ENCODE peak calls at places on chromosomes 11 and 22, in six cellular contexts. R, I, Y, J, E and B are unnamed samples.

GRCh38 chr11:69361048-69361447 is 67.1 kb downstream of the MYEOV start:
- DNase-seq in R (peak; percentile 72), I (no peak), Y (peak; percentile 0), J (no peak), E (no peak), B (no peak)

GRCh38 chr11:102111787-102112653 is 1.8 kb downstream of the YAP1 start:
- DNase-seq in R (no peak), I (peak; percentile 73), Y (peak; percentile 53), J (peak; percentile 93), E (peak; percentile 89), B (peak; percentile 96)

GRCh38 chr11:75338516-75339218 is 12.8 kb downstream of the ARRB1 start:
- DNase-seq in R (no peak), I (peak; percentile 91), Y (no peak), J (peak; percentile 14), E (no peak), B (peak; percentile 67)

GRCh38 chr11:87859583-87859982 is 315.7 kb downstream of the RAB38 start:
- DNase-seq in R (no peak), I (no peak), Y (no peak), J (peak; percentile 34), E (no peak), B (peak; percentile 85)

GRCh38 chr11:111355956-111356659 is 23.0 kb downstream of the POU2AF1 start:
- DNase-seq in R (no peak), I (no peak), Y (no peak), J (no peak), E (no peak), B (no peak)

GRCh38 chr22:40385041-40385782 is 14.8 kb downstream of the SGSM3 start:
- DNase-seq in R (no peak), I (no peak), Y (no peak), J (no peak), E (no peak), B (no peak)

GRCh38 chr22:38202437-38203089 is 769 bp downstream of the MAFF start:
- DNase-seq in R (peak; percentile 91), I (peak; percentile 97), Y (peak; percentile 89), J (peak; percentile 90), E (peak; percentile 60), B (no peak)

GRCh38 chr11:15989685-15990084 is 366.7 kb downstream of the SOX6 start:
- DNase-seq in R (no peak), I (no peak), Y (no peak), J (no peak), E (no peak), B (no peak)

GRCh38 chr11:122697636-122698167 is 42.2 kb downstream of the UBASH3B start:
- DNase-seq in R (no peak), I (no peak), Y (peak; percentile 18), J (no peak), E (no peak), B (peak; percentile 90)

GRCh38 chr11:44528103-44528502 is 37.4 kb upstream of the CD82 start:
- DNase-seq in R (no peak), I (no peak), Y (no peak), J (no peak), E (peak; percentile 29), B (no peak)